ENCODE peak calls at places on chromosomes 5 and 9, in four cellular contexts. One of them, this sample, is unnamed.

GRCh38 chr5:23631283-23632045 is 124.1 kb downstream of the PRDM9 start:
- DNase-seq in RPMI7951: peak; percentile 6
- DNase-seq in stromal cell of bone marrow: peak; percentile 15
- DNase-seq in ovary: no peak
- DNase-seq in this sample: no peak

GRCh38 chr9:133234577-133235322 is 25.7 kb upstream of the OBP2B start:
- DNase-seq in RPMI7951: no peak
- DNase-seq in stromal cell of bone marrow: no peak
- DNase-seq in ovary: no peak
- DNase-seq in this sample: no peak

GRCh38 chr5:1005362-1005851 is 3.2 kb upstream of the NKD2 start:
- DNase-seq in RPMI7951: no peak
- DNase-seq in stromal cell of bone marrow: no peak
- DNase-seq in ovary: peak; percentile 38
- DNase-seq in this sample: peak; percentile 16

GRCh38 chr9:135823036-135823435 is 84.3 kb downstream of the CAMSAP1 start:
- DNase-seq in RPMI7951: no peak
- DNase-seq in stromal cell of bone marrow: no peak
- DNase-seq in ovary: no peak
- DNase-seq in this sample: no peak

GRCh38 chr5:88761269-88761880 is 121.6 kb downstream of the MEF2C start:
- DNase-seq in RPMI7951: peak; percentile 21
- DNase-seq in stromal cell of bone marrow: no peak
- DNase-seq in ovary: no peak
- DNase-seq in this sample: no peak

GRCh38 chr5:16935271-16936149 is 578 bp downstream of the MYO10 start:
- DNase-seq in RPMI7951: no peak
- DNase-seq in stromal cell of bone marrow: no peak
- DNase-seq in ovary: no peak
- DNase-seq in this sample: no peak

GRCh38 chr9:124752967-124753366 is 18.1 kb downstream of the NR6A1 start:
- DNase-seq in RPMI7951: no peak
- DNase-seq in stromal cell of bone marrow: no peak
- DNase-seq in ovary: no peak
- DNase-seq in this sample: no peak

GRCh38 chr5:35003018-35003957 is 44.5 kb downstream of the AGXT2 start:
- DNase-seq in RPMI7951: peak; percentile 53
- DNase-seq in stromal cell of bone marrow: peak; percentile 26
- DNase-seq in ovary: peak; percentile 61
- DNase-seq in this sample: no peak

GRCh38 chr9:107090218-107090617 is 192.9 kb upstream of the RAD23B start:
- DNase-seq in RPMI7951: no peak
- DNase-seq in stromal cell of bone marrow: no peak
- DNase-seq in ovary: no peak
- DNase-seq in this sample: no peak

GRCh38 chr5:61599370-61600140 is 267.5 kb downstream of the ZSWIM6 start:
- DNase-seq in RPMI7951: peak; percentile 8
- DNase-seq in stromal cell of bone marrow: peak; percentile 29
- DNase-seq in ovary: no peak
- DNase-seq in this sample: no peak

GRCh38 chr9:132099741-132100407 is 20.2 kb upstream of the MED27 start:
- DNase-seq in RPMI7951: no peak
- DNase-seq in stromal cell of bone marrow: no peak
- DNase-seq in ovary: no peak
- DNase-seq in this sample: no peak

GRCh38 chr5:129063483-129064136 is 30.9 kb upstream of the ISOC1 start:
- DNase-seq in RPMI7951: no peak
- DNase-seq in stromal cell of bone marrow: peak; percentile 4
- DNase-seq in ovary: no peak
- DNase-seq in this sample: no peak

GRCh38 chr9:109789582-109790360 is 9.8 kb downstream of the PALM2AKAP2 start:
- DNase-seq in RPMI7951: peak; percentile 55
- DNase-seq in stromal cell of bone marrow: no peak
- DNase-seq in ovary: no peak
- DNase-seq in this sample: no peak

GRCh38 chr9:137265496-137266161 is 10.5 kb downstream of the NELFB start:
- DNase-seq in RPMI7951: no peak
- DNase-seq in stromal cell of bone marrow: no peak
- DNase-seq in ovary: no peak
- DNase-seq in this sample: no peak

GRCh38 chr5:176784218-176785165 is 25.9 kb upstream of the UNC5A start:
- DNase-seq in RPMI7951: peak; percentile 86
- DNase-seq in stromal cell of bone marrow: no peak
- DNase-seq in ovary: no peak
- DNase-seq in this sample: no peak

GRCh38 chr5:121890297-121890858 is 38.7 kb downstream of the FTMT start:
- DNase-seq in RPMI7951: no peak
- DNase-seq in stromal cell of bone marrow: no peak
- DNase-seq in ovary: no peak
- DNase-seq in this sample: no peak

GRCh38 chr5:43231977-43232376 is 40.0 kb downstream of the NIM1K start:
- DNase-seq in RPMI7951: peak; percentile 25
- DNase-seq in stromal cell of bone marrow: no peak
- DNase-seq in ovary: no peak
- DNase-seq in this sample: no peak

GRCh38 chr9:5876711-5877110 is 14.0 kb upstream of the MLANA start:
- DNase-seq in RPMI7951: peak; percentile 31
- DNase-seq in stromal cell of bone marrow: no peak
- DNase-seq in ovary: no peak
- DNase-seq in this sample: no peak

GRCh38 chr5:135386886-135387628 is 12.0 kb downstream of the MACROH2A1 start:
- DNase-seq in RPMI7951: peak; percentile 88
- DNase-seq in stromal cell of bone marrow: peak; percentile 73
- DNase-seq in ovary: no peak
- DNase-seq in this sample: no peak

This sample was measured in left ventricle myocardium inferior.